ENCODE peak calls at places on chromosomes 7 and 10, in eight cellular contexts. D is thyroid gland, F is body of pancreas, A is right lobe of liver, P is ovary, G is prostate gland, I is HCT116, Z is kidney. Y is an unnamed sample.
A peak's percentile ranks its signal among the peaks of the same experiment; 100 is the strongest.

GRCh38 chr7:149776305-149776704 is 2.9 kb upstream of the ZNF467 start:
- DNase-seq in D (peak; percentile 80), F (peak; percentile 47), A (peak; percentile 86), P (no peak), G (no peak), I (no peak), Z (peak; percentile 90), Y (no peak)

GRCh38 chr10:116947838-116948529 is 57.0 kb downstream of the SHTN1 start:
- DNase-seq in D (no peak), F (no peak), A (no peak), P (no peak), G (no peak), I (peak; percentile 59), Z (no peak), Y (no peak)

GRCh38 chr7:105934577-105935185 is 28.4 kb upstream of the CDHR3 start:
- DNase-seq in D (peak; percentile 75), F (peak; percentile 57), A (no peak), P (peak; percentile 58), G (peak; percentile 27), I (peak; percentile 7), Z (no peak), Y (peak; percentile 14)

GRCh38 chr10:124539935-124540641 is 78.5 kb downstream of the LHPP start:
- DNase-seq in D (peak; percentile 45), F (peak; percentile 52), A (peak; percentile 63), P (peak; percentile 67), G (peak; percentile 46), I (no peak), Z (peak; percentile 88), Y (peak; percentile 75)

GRCh38 chr10:103672345-103672744 is 178.8 kb downstream of the NEURL1 start:
- DNase-seq in D (no peak), F (no peak), A (no peak), P (no peak), G (no peak), I (no peak), Z (no peak), Y (no peak)

GRCh38 chr7:2520131-2520807 is 695 bp downstream of the LFNG start:
- DNase-seq in D (no peak), F (peak; percentile 57), A (no peak), P (no peak), G (no peak), I (no peak), Z (no peak), Y (peak; percentile 56)

GRCh38 chr7:44970521-44971051 is 8.2 kb downstream of the MYO1G start:
- DNase-seq in D (no peak), F (no peak), A (no peak), P (no peak), G (no peak), I (no peak), Z (peak; percentile 56), Y (peak; percentile 13)

GRCh38 chr7:106111671-106112117 is 418 bp downstream of the SYPL1 start:
- DNase-seq in D (no peak), F (no peak), A (peak; percentile 86), P (peak; percentile 68), G (no peak), I (peak; percentile 26), Z (peak; percentile 93), Y (peak; percentile 38)

GRCh38 chr7:90678986-90679385 is 82.9 kb downstream of the CDK14 start:
- DNase-seq in D (no peak), F (no peak), A (no peak), P (no peak), G (no peak), I (no peak), Z (no peak), Y (no peak)

DNA sequence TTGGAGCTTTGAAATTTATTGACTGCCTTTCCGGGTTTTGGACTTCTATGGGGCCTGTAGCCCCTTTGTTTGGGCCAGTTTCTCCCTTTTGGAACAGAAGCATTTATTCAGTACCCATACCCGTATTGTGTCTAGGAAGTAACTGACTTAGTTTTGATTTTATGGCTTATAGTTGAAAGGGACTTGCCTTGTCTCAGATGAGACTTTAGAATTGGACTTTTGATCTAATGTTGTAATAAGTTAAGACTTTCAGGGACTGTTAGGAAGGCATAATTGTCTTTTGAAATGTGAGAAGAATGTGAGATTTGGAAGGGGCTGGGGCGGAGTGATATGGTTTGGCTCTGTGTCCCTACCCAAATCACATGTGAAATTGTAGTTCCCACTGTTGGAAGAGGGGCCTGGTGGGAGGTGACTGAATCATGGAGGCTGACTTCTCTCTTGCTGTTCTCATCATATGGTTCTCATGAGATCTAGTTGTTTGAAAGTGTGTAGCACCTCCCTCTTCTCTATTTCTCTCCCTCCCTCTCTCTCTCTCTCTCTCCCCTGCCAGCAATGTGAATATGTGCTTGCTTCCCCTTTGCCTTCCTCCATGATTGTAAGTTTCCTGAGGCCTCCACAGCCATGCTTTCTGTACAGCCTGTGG is 17.4 kb upstream of the AKR1C1 start:
- DNase-seq in D (no peak), F (no peak), A (no peak), P (no peak), G (no peak), I (no peak), Z (no peak), Y (no peak)
- TF ChIP-seq CTCF in D (no peak), F (no peak), A (no peak), P (no peak), G (no peak), I (no peak), Z (no peak), Y (no peak)

GRCh38 chr7:157641866-157642265 is 305.1 kb downstream of the DNAJB6 start:
- DNase-seq in D (no peak), F (no peak), A (no peak), P (no peak), G (no peak), I (no peak), Z (no peak), Y (no peak)

GRCh38 chr7:157646551-157646950 is 309.7 kb downstream of the DNAJB6 start:
- DNase-seq in D (no peak), F (no peak), A (no peak), P (no peak), G (no peak), I (no peak), Z (no peak), Y (no peak)

GRCh38 chr7:157643525-157643970 is 306.7 kb downstream of the DNAJB6 start:
- DNase-seq in D (no peak), F (no peak), A (no peak), P (no peak), G (no peak), I (no peak), Z (peak; percentile 59), Y (no peak)

GRCh38 chr7:157645539-157645938 is 308.7 kb downstream of the DNAJB6 start:
- DNase-seq in D (no peak), F (no peak), A (no peak), P (no peak), G (no peak), I (no peak), Z (no peak), Y (no peak)

DNA sequence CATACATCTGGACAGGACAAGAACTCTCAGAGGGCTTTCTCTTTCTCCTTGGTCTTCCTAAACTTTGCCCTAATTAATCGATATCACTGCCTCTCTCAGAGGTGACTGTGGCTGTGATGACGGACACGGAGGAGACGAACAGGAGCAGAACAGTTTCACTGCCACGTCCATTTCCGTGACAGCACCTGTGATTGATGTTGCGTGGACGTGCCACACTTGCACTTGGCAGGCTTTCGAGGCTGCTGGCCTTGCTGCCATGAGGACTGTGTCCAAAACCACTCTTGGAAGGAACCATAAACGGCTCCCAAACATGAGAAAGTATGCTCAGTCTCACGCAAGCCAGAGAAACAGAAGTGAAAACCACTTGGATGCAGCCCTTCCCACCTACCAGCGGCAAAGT is 308.1 kb downstream of the DNAJB6 start:
- DNase-seq in D (no peak), F (no peak), A (no peak), P (no peak), G (no peak), I (no peak), Z (no peak), Y (no peak)
- TF ChIP-seq CTCF in D (no peak), F (no peak), A (no peak), P (no peak), G (no peak), I (no peak), Z (no peak), Y (no peak)

DNA sequence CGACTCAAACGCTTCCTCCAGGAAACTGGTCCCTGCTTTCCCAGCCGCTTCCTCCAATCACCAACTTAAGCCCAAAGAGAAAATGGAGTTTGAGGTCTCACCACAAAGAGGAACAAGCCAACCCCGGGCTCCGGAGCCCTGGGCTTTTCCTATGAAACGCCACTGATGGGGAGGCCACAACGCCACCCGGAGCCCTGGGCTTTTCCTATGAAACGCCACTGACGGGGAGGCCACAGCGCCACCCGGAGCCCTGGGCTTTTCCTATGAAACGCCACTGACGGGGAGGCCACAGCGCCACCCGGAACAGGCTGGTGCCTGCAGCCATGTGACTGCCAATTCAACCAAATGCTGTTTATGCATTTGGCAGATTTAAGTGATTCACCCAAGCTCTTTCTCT is 45.8 kb downstream of the DPYSL4 start:
- DNase-seq in D (peak; percentile 6), F (no peak), A (no peak), P (no peak), G (no peak), I (no peak), Z (no peak), Y (peak; percentile 41)
- TF ChIP-seq CTCF in D (no peak), F (no peak), A (no peak), P (no peak), G (no peak), I (no peak), Z (no peak), Y (no peak)

GRCh38 chr7:130488376-130489139 is 3.3 kb upstream of the MEST start:
- DNase-seq in D (no peak), F (no peak), A (no peak), P (no peak), G (no peak), I (no peak), Z (no peak), Y (no peak)

GRCh38 chr7:130485734-130486113 is 6.2 kb upstream of the MEST start:
- DNase-seq in D (no peak), F (no peak), A (no peak), P (no peak), G (no peak), I (no peak), Z (no peak), Y (no peak)

GRCh38 chr7:130489140-130489967 is 2.5 kb upstream of the MEST start:
- DNase-seq in D (no peak), F (no peak), A (no peak), P (no peak), G (no peak), I (no peak), Z (no peak), Y (no peak)

GRCh38 chr7:130486963-130487324 is 4.9 kb upstream of the MEST start:
- DNase-seq in D (no peak), F (no peak), A (no peak), P (no peak), G (no peak), I (no peak), Z (no peak), Y (no peak)

DNA sequence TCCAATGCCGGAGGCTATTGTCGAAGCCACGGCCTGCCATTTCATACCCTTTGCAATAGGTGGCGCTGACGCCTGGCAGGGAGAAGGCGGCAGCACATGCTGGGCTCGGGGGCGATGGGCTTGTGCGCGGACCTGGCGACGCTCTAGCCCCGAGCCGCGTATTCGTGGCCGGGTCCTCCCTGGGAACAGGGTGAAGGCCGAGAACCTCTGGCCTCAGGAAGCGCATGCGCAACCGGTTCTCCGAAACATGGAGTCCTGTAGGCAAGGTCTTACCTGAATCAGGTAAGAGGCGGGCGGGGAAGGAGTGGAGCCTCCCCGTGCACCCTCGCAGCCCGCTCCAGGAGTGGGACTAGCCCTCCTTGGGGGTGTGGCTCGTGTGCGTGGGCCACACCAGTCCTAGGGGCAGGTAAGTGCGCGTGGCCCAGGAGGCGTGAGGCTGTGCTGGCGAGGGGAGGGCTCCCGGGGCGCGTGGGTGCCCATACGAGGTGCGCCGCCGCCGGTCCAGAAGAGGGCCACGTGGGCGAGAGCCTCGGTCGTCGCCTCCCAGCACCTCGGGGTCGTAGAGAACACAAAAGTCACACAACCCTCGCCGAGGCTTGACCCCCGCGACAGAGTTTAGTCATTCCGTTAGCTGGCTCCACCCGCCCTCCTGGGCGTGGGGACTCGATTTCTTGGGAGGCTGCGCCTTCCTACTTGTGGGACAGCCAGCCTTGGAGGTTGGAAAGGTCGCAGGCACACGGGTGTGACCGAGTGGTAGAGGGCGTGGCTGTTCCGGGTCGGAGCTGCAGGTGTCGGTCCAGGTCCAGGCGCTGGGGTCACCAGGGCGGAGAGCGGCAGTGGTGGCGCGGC is 5.5 kb upstream of the MEST start:
- DNase-seq in D (peak; percentile 91), F (peak; percentile 93), A (peak; percentile 86), P (peak; percentile 83), G (peak; percentile 51), I (peak; percentile 78), Z (peak; percentile 92), Y (peak; percentile 70)
- TF ChIP-seq CTCF in D (peak; percentile 72), F (peak; percentile 81), A (peak; percentile 87), P (peak; percentile 65), G (peak; percentile 76), I (peak; percentile 74), Z (peak; percentile 60), Y (peak; percentile 96)

Y was measured in activated CD8-positive, alpha-beta T cell treated with anti-CD3 and anti-CD28 coated beads for 36 hours.